ENCODE peak calls at places on chromosome 1, in nine cellular contexts. F is AG04450; D is T-cell; H is activated B cell treated with CpG ODN at 0.5 μM for 24 hours; A is LHCN-M2; Y is stimulated activated CD8-positive, alpha-beta memory T cell treated with anti-CD3 and anti-CD28 coated beads, Interleukin-4, amount 100 ng/mL, for 1 hour; C is NCI-H1092; N is H7; V is H9. R is an unnamed sample.

GRCh38 chr1:4986266-4986665 is 331.9 kb downstream of the AJAP1 start:
- DNase-seq in V (no peak), N (no peak), Y (no peak), A (no peak), D (no peak), F (no peak), C (no peak), H (no peak), R (no peak)

GRCh38 chr1:183566026-183566425 is 24.2 kb downstream of the NCF2 start:
- DNase-seq in D (no peak), N (no peak), A (no peak), V (no peak), F (no peak), C (no peak), H (no peak), Y (no peak), R (no peak)

GRCh38 chr1:9886063-9886742 is 23.9 kb downstream of the CTNNBIP1 start:
- DNase-seq in F (no peak), H (no peak), V (no peak), C (no peak), N (peak; percentile 50), Y (no peak), A (no peak), D (no peak), R (no peak)

GRCh38 chr1:15051898-15052528 is 101.5 kb upstream of the TMEM51 start:
- DNase-seq in D (no peak), V (no peak), A (peak; percentile 7), C (no peak), N (no peak), Y (no peak), H (no peak), F (no peak), R (no peak)

GRCh38 chr1:78419309-78419708 is 71.5 kb upstream of the PTGFR start:
- DNase-seq in H (no peak), A (peak; percentile 38), Y (no peak), N (no peak), C (no peak), V (no peak), D (no peak), F (no peak), R (no peak)

GRCh38 chr1:201724039-201724759 is 104.8 kb upstream of the IPO9 start:
- DNase-seq in V (no peak), H (no peak), Y (no peak), A (no peak), C (no peak), N (no peak), D (no peak), F (no peak), R (no peak)

GRCh38 chr1:203768158-203768725 is 3.3 kb downstream of the LAX1 start:
- DNase-seq in C (no peak), D (no peak), Y (no peak), A (no peak), H (no peak), N (no peak), F (no peak), V (no peak), R (no peak)

GRCh38 chr1:204564835-204565234 is 48.6 kb downstream of the MDM4 start:
- DNase-seq in A (no peak), F (no peak), V (no peak), C (no peak), N (peak; percentile 46), Y (no peak), H (no peak), D (no peak), R (no peak)

GRCh38 chr1:12296623-12297022 is 66.8 kb downstream of the VPS13D start:
- DNase-seq in A (peak; percentile 74), N (no peak), F (no peak), V (no peak), Y (no peak), D (no peak), H (no peak), C (no peak), R (no peak)

GRCh38 chr1:159171688-159172501 is 480 bp downstream of the CADM3 start:
- DNase-seq in C (no peak), N (peak; percentile 87), V (peak; percentile 66), Y (no peak), F (no peak), D (no peak), A (no peak), H (no peak), R (no peak)

GRCh38 chr1:8382051-8382505 is 64.2 kb downstream of the SLC45A1 start:
- DNase-seq in F (no peak), C (no peak), D (no peak), V (no peak), H (no peak), A (no peak), N (peak; percentile 62), Y (no peak), R (no peak)

R was measured in T47D.